ENCODE peak calls at places on chromosomes 3 and 15, in seven cellular contexts. S, V, M, W, A, U and Y are unnamed samples.

GRCh38 chr3:129619726-129620162 is 13.3 kb upstream of the PLXND1 start:
- DNase-seq in S (no peak), W (no peak), V (no peak), A (peak; percentile 69), U (no peak), M (no peak), Y (no peak)

GRCh38 chr15:81296673-81297072 is 27.3 kb downstream of the STARD5 start:
- DNase-seq in W (no peak), V (peak; percentile 21), M (peak; percentile 78), A (peak; percentile 94), S (no peak), U (peak; percentile 43), Y (no peak)

GRCh38 chr3:196662711-196663571 is 23.4 kb downstream of the NRROS start:
- DNase-seq in A (no peak), M (no peak), S (no peak), W (no peak), U (no peak), V (no peak), Y (no peak)

GRCh38 chr3:184815046-184815930 is 3.3 kb downstream of the VPS8 start:
- DNase-seq in A (no peak), W (no peak), S (no peak), M (no peak), U (no peak), V (no peak), Y (no peak)

GRCh38 chr3:77191640-77192039 is 151.7 kb downstream of the ROBO2 start:
- DNase-seq in A (no peak), S (no peak), U (no peak), W (no peak), M (no peak), V (no peak), Y (no peak)

GRCh38 chr3:89964347-89964746 is 856.9 kb downstream of the EPHA3 start:
- DNase-seq in A (no peak), V (no peak), W (no peak), U (no peak), S (no peak), M (no peak), Y (no peak)

GRCh38 chr3:71207632-71208031 is 375.9 kb downstream of the FOXP1 start:
- DNase-seq in S (no peak), W (no peak), A (no peak), U (no peak), M (no peak), V (no peak), Y (peak; percentile 61)

GRCh38 chr15:100125627-100126231 is 216.0 kb downstream of the ADAMTS17 start:
- DNase-seq in S (no peak), V (no peak), U (no peak), W (no peak), A (no peak), M (peak; percentile 26), Y (no peak)

GRCh38 chr3:42682301-42683070 is 2.9 kb upstream of the KLHL40 start:
- DNase-seq in M (no peak), A (peak; percentile 28), W (no peak), V (no peak), U (no peak), S (no peak), Y (no peak)

GRCh38 chr3:150254199-150254786 is 153.8 kb upstream of the TSC22D2 start:
- DNase-seq in M (no peak), A (no peak), V (no peak), S (no peak), W (no peak), U (no peak), Y (no peak)

GRCh38 chr15:66757030-66757429 is 55.0 kb downstream of the SMAD6 start:
- DNase-seq in V (no peak), M (no peak), S (no peak), A (no peak), U (no peak), W (no peak), Y (no peak)

GRCh38 chr3:185152433-185153169 is at the start of gene C3orf70:
- DNase-seq in V (no peak), U (peak; percentile 52), W (no peak), A (peak; percentile 85), M (peak; percentile 69), S (peak; percentile 16), Y (peak; percentile 75)

GRCh38 chr3:151971814-151972579 is 98.6 kb downstream of the SUCNR1 start:
- DNase-seq in U (no peak), M (peak; percentile 24), W (peak; percentile 74), A (no peak), V (no peak), S (peak; percentile 27), Y (no peak)

GRCh38 chr3:13346481-13347389 is 73.4 kb downstream of the NUP210 start:
- DNase-seq in M (peak; percentile 17), S (no peak), A (peak; percentile 86), V (no peak), U (no peak), W (no peak), Y (no peak)

GRCh38 chr15:87638554-87639083 is 617.9 kb downstream of the NTRK3 start:
- DNase-seq in A (no peak), V (no peak), M (no peak), U (no peak), W (no peak), S (no peak), Y (no peak)

GRCh38 chr3:155076888-155077287 is 3.2 kb upstream of the MME start:
- DNase-seq in S (no peak), M (no peak), U (no peak), W (no peak), V (no peak), A (no peak), Y (no peak)
- TF ChIP-seq POLR2A in S (no peak), M (no peak), U (no peak), W (no peak), V (no peak), A (no peak), Y (no peak)

GRCh38 chr3:69011331-69011730 is 2.2 kb downstream of the EOGT start:
- DNase-seq in S (no peak), U (no peak), V (no peak), M (no peak), W (no peak), A (no peak), Y (no peak)

GRCh38 chr3:69014022-69014580 is 617 bp upstream of the EOGT start:
- DNase-seq in S (no peak), A (no peak), U (no peak), W (no peak), V (no peak), M (no peak), Y (no peak)

GRCh38 chr3:69012111-69012835 is 1.2 kb downstream of the EOGT start:
- DNase-seq in V (no peak), U (no peak), A (no peak), S (no peak), M (peak; percentile 19), W (no peak), Y (no peak)

GRCh38 chr3:69012836-69013255 is 638 bp downstream of the EOGT start:
- DNase-seq in W (no peak), U (peak; percentile 42), A (peak; percentile 87), V (peak; percentile 57), M (peak; percentile 60), S (peak; percentile 30), Y (no peak)

DNA sequence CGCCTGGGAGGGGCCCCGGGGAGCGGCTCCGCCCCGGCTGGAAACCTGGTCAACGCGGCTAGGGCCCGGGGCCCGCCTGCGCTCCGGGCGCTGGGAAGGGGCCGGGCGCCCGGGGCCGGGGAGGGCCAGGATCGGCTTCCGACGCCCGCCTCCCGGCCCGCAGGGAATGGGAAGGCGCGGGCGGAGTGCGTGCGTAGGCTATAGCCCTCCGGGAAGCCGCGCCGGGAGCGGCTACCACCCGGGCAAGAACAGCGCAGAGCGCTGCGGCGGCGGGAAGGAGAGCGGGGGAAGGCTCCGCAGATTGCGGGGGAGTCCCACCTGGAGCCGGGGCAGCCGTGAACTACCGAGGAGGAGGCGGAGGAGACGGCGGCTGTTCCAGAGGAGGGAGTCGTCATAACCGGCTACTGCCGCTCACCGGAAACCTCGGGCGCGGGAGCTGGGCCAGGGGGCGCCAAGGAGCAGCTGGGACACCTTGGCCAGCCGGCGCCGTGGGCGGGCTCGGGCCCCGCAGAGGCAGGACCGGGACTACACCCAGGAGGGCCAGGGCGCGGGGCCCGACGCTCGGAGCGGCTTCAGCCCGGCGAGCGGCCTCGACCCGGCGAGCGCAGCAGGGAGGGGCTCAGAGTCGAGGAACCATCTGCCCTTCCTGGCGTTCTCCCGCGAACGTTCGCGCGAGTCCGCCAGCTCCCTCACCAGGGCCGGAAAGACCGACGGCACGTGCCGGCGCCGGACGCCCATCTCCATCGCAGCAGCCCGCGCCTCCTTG is at the start of gene EOGT:
- DNase-seq in M (peak; percentile 91), A (peak; percentile 95), V (peak; percentile 77), W (peak; percentile 61), S (peak; percentile 84), U (peak; percentile 75), Y (peak; percentile 78)
- TF ChIP-seq POLR2A in M (peak; percentile 76), A (peak; percentile 6), V (peak; percentile 39), W (peak; percentile 36), S (peak; percentile 46), U (peak; percentile 67), Y (peak; percentile 78)

DNA sequence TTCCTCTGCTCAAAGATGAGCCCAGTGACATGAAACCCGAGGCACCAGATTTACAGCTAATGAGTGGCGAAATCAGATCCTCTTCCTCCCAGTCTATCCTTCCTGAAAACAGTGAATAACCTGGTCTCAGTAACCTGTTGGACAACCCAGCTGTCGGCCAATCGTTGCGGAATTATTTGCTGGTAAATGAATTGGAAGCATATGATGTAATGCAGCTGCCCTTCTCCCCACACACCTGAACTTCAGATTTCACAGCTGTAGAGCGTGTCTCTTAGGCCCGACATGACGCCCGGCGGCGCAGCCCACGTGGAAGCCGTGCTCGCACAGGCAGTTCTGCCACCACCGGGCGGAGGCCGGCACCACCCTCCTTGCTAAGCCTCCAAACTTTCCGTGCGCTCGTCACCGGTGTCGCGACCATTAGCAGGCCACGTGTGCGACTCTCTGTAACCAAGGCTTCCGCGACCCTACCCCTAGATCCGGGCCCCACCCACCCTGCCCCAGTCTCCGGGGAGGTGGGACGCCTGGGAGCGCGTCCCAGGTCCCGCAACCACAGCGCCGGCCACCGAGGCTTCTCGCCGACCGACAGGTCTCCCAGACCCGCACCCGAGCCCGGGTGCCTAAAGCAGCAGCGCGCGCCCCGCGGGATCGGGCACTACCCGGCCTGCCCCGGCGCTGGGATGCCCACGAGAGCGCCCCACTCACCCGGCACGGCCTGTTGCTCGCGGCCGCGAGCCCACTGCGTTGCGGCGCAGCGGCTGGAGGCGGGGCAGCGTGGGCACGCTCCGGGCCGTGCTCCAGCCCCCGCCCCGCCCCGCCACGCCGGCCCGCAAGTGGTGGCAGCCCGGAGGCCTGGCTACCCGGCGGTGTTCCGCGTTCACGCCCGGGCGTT is at the start of gene RIOX2:
- DNase-seq in M (peak; percentile 84), U (peak; percentile 70), A (peak; percentile 95), W (peak; percentile 32), V (peak; percentile 73), S (peak; percentile 79), Y (peak; percentile 76)
- TF ChIP-seq POLR2A in M (no peak), U (peak; percentile 82), A (peak; percentile 7), W (peak; percentile 77), V (peak; percentile 91), S (peak; percentile 89), Y (peak; percentile 63)

DNA sequence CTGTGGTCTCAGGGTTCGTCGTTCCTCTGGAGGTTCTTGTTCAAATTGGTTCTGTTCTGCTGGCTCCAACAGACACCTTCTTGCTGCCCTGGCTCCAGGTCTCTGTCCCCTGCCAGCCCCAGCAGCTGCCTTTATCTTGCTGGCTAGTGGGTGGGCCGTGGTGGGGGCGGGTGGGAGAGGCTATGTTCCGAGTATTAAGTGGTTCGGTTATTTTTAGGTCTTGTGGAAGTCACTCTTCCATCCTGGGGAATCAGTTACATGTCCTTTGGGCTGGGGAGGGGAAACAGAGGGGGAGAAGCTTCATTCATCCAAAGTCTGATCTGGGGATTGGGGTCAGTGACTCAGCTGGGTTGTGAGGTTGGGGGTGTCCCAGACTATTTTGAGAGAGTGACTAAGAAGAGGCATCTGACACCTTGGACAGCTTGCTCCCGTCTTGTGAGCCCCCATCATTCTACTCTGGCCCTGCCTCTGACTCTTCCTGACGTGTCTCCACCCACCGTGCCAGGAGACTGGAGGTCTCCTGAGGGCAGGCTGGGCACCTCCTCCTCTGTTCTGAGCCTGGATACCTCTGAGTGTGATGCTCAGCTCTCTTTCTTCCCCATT is at the start of gene XIRP1:
- DNase-seq in M (no peak), W (no peak), S (no peak), U (no peak), V (no peak), A (no peak), Y (no peak)
- TF ChIP-seq POLR2A in M (no peak), W (no peak), S (no peak), U (no peak), V (no peak), A (no peak), Y (no peak)